ENCODE peak calls at places on chromosomes 11 and 22, in ten cellular contexts. A, K, H, B, N, X, M, Q, O and I are unnamed samples.

GRCh38 chr11:10351768-10352641 is 47.1 kb downstream of the ADM start:
- DNase-seq in N (no peak), Q (peak), B (peak), H (no peak), M (peak), K (peak), X (no peak), A (no peak), O (no peak), I (no peak)

GRCh38 chr11:34600339-34601084 is 20.4 kb upstream of the EHF start:
- DNase-seq in M (no peak), K (no peak), O (no peak), B (peak), N (no peak), A (no peak), Q (peak), H (no peak), X (no peak), I (no peak)

GRCh38 chr11:122268601-122269130 is 152.7 kb upstream of the BLID start:
- DNase-seq in O (no peak), K (no peak), Q (peak), A (no peak), X (no peak), H (no peak), N (no peak), B (no peak), M (no peak), I (no peak)

GRCh38 chr11:101617735-101618332 is 34.0 kb upstream of the TRPC6 start:
- DNase-seq in N (no peak), H (no peak), K (no peak), Q (peak), O (no peak), B (no peak), M (no peak), X (no peak), A (no peak), I (no peak)

GRCh38 chr11:35491231-35491871 is 34.1 kb downstream of the PAMR1 start:
- DNase-seq in H (no peak), X (no peak), Q (peak), B (no peak), N (no peak), M (no peak), O (no peak), A (no peak), K (no peak), I (no peak)

GRCh38 chr11:2094354-2095197 is 44.6 kb downstream of the IGF2 start:
- DNase-seq in M (no peak), N (no peak), K (no peak), B (no peak), O (no peak), H (no peak), A (no peak), X (no peak), Q (no peak), I (no peak)

GRCh38 chr11:116422976-116423375 is 349.8 kb downstream of the BUD13 start:
- DNase-seq in X (no peak), H (no peak), B (peak), O (no peak), N (no peak), Q (no peak), M (peak), A (no peak), K (no peak), I (no peak)

GRCh38 chr11:1129143-1129665 is 28.5 kb upstream of the MUC5AC start:
- DNase-seq in A (no peak), N (no peak), Q (no peak), K (no peak), O (no peak), B (no peak), X (no peak), M (no peak), H (no peak), I (no peak)

GRCh38 chr22:31637938-31638618 is 23.9 kb downstream of the PISD start:
- DNase-seq in M (no peak), A (no peak), H (peak), N (peak), B (no peak), X (no peak), O (no peak), Q (peak), K (no peak), I (peak)

GRCh38 chr11:65863889-65864757 is 3.9 kb downstream of the MUS81 start:
- DNase-seq in B (no peak), H (no peak), O (no peak), M (no peak), K (no peak), A (no peak), N (no peak), X (no peak), Q (no peak), I (no peak)

GRCh38 chr11:123194308-123195181 is 503 bp downstream of the CLMP start:
- DNase-seq in H (peak), Q (peak), K (no peak), X (no peak), N (no peak), O (no peak), M (peak), A (no peak), B (peak), I (no peak)

GRCh38 chr11:74650498-74650897 is 58.1 kb downstream of the POLD3 start:
- DNase-seq in M (peak), A (no peak), K (no peak), X (no peak), O (no peak), H (no peak), Q (no peak), B (no peak), N (no peak), I (no peak)

GRCh38 chr11:131874070-131874469 is 503.7 kb downstream of the NTM start:
- DNase-seq in N (no peak), B (no peak), O (no peak), K (no peak), H (no peak), Q (no peak), A (no peak), X (no peak), M (no peak), I (no peak)

GRCh38 chr11:75667831-75668507 is 869 bp downstream of the MAP6 start:
- DNase-seq in O (no peak), A (no peak), N (peak), H (peak), K (no peak), B (peak), M (peak), X (no peak), Q (no peak), I (no peak)

GRCh38 chr11:5753943-5754342 is at the start of gene OR52N4:
- DNase-seq in X (no peak), N (no peak), H (no peak), A (no peak), O (no peak), K (no peak), M (no peak), Q (no peak), B (no peak), I (no peak)

GRCh38 chr11:96389604-96390402 is at the start of the genes CCDC82 and JRKL:
- DNase-seq in X (peak), K (peak), B (peak), O (peak), N (peak), H (peak), Q (peak), A (peak), M (peak), I (peak)